ENCODE peak calls at places on chromosomes 11 and 22, in seven cellular contexts. One of them, this sample, is unnamed.

GRCh38 chr11:66316849-66317251 is at the start of gene CD248:
- ATAC-seq in lung: no peak
- ATAC-seq in psoas muscle: no peak
- ATAC-seq in IMR-90: peak; percentile 51
- ATAC-seq in A549: no peak
- ATAC-seq in pancreas: no peak
- ATAC-seq in upper lobe of right lung: no peak
- ATAC-seq in this sample: peak; percentile 28

GRCh38 chr11:61718613-61719302 is 33.7 kb upstream of the MYRF start:
- ATAC-seq in IMR-90: peak; percentile 98
- ATAC-seq in lung: no peak
- ATAC-seq in upper lobe of right lung: peak; percentile 19
- ATAC-seq in psoas muscle: peak; percentile 35
- ATAC-seq in pancreas: no peak
- ATAC-seq in A549: peak; percentile 18
- ATAC-seq in this sample: peak; percentile 83

GRCh38 chr11:121488145-121488544 is 35.4 kb upstream of the SORL1-AS1 start:
- ATAC-seq in IMR-90: no peak
- ATAC-seq in lung: no peak
- ATAC-seq in pancreas: no peak
- ATAC-seq in A549: no peak
- ATAC-seq in upper lobe of right lung: no peak
- ATAC-seq in psoas muscle: peak; percentile 37
- ATAC-seq in this sample: no peak

GRCh38 chr11:78022397-78023396 is at the start of gene KCTD14:
- ATAC-seq in upper lobe of right lung: peak; percentile 93
- ATAC-seq in A549: peak; percentile 82
- ATAC-seq in lung: peak; percentile 58
- ATAC-seq in psoas muscle: no peak
- ATAC-seq in IMR-90: peak; percentile 73
- ATAC-seq in pancreas: peak; percentile 90
- ATAC-seq in this sample: peak; percentile 70

GRCh38 chr11:132312161-132312560 is 941.7 kb downstream of the NTM start:
- ATAC-seq in IMR-90: peak; percentile 30
- ATAC-seq in pancreas: no peak
- ATAC-seq in A549: no peak
- ATAC-seq in lung: no peak
- ATAC-seq in psoas muscle: no peak
- ATAC-seq in upper lobe of right lung: no peak
- ATAC-seq in this sample: no peak

GRCh38 chr11:102476069-102476468 is 23.5 kb upstream of the TMEM123 start:
- ATAC-seq in upper lobe of right lung: no peak
- ATAC-seq in pancreas: no peak
- ATAC-seq in psoas muscle: no peak
- ATAC-seq in A549: no peak
- ATAC-seq in lung: no peak
- ATAC-seq in IMR-90: no peak
- ATAC-seq in this sample: no peak

GRCh38 chr22:40251106-40251505 is 73.4 kb downstream of the TNRC6B start:
- ATAC-seq in pancreas: no peak
- ATAC-seq in psoas muscle: no peak
- ATAC-seq in lung: no peak
- ATAC-seq in IMR-90: no peak
- ATAC-seq in A549: no peak
- ATAC-seq in upper lobe of right lung: no peak
- ATAC-seq in this sample: no peak

GRCh38 chr11:134101292-134101691 is 32.4 kb downstream of the JAM3 start:
- ATAC-seq in A549: no peak
- ATAC-seq in psoas muscle: no peak
- ATAC-seq in IMR-90: peak; percentile 100
- ATAC-seq in lung: no peak
- ATAC-seq in upper lobe of right lung: no peak
- ATAC-seq in pancreas: no peak
- ATAC-seq in this sample: no peak

GRCh38 chr11:68302256-68303054 is 9.9 kb upstream of the LRP5 start:
- ATAC-seq in IMR-90: no peak
- ATAC-seq in upper lobe of right lung: no peak
- ATAC-seq in A549: no peak
- ATAC-seq in lung: no peak
- ATAC-seq in psoas muscle: peak; percentile 79
- ATAC-seq in pancreas: peak; percentile 19
- ATAC-seq in this sample: no peak

GRCh38 chr22:17703811-17704210 is 65.3 kb downstream of the BCL2L13 start:
- ATAC-seq in A549: no peak
- ATAC-seq in psoas muscle: no peak
- ATAC-seq in IMR-90: no peak
- ATAC-seq in upper lobe of right lung: no peak
- ATAC-seq in lung: no peak
- ATAC-seq in pancreas: no peak
- ATAC-seq in this sample: no peak

GRCh38 chr22:17705565-17706450 is 67.3 kb downstream of the BCL2L13 start:
- ATAC-seq in lung: no peak
- ATAC-seq in pancreas: no peak
- ATAC-seq in upper lobe of right lung: no peak
- ATAC-seq in A549: peak; percentile 23
- ATAC-seq in psoas muscle: no peak
- ATAC-seq in IMR-90: peak; percentile 10
- ATAC-seq in this sample: no peak

GRCh38 chr22:17706947-17707346 is 67.3 kb downstream of the BID start:
- ATAC-seq in psoas muscle: no peak
- ATAC-seq in pancreas: no peak
- ATAC-seq in IMR-90: peak; percentile 12
- ATAC-seq in lung: no peak
- ATAC-seq in A549: peak; percentile 26
- ATAC-seq in upper lobe of right lung: no peak
- ATAC-seq in this sample: no peak

GRCh38 chr22:17707526-17707925 is 66.7 kb downstream of the BID start:
- ATAC-seq in A549: no peak
- ATAC-seq in IMR-90: no peak
- ATAC-seq in upper lobe of right lung: no peak
- ATAC-seq in lung: no peak
- ATAC-seq in psoas muscle: no peak
- ATAC-seq in pancreas: no peak
- ATAC-seq in this sample: no peak

GRCh38 chr22:17706451-17706900 is 67.8 kb downstream of the BID start:
- ATAC-seq in A549: peak; percentile 100
- ATAC-seq in IMR-90: peak; percentile 94
- ATAC-seq in upper lobe of right lung: peak; percentile 98
- ATAC-seq in lung: peak; percentile 83
- ATAC-seq in pancreas: peak; percentile 40
- ATAC-seq in psoas muscle: peak; percentile 74
- ATAC-seq in this sample: peak; percentile 97
- H3K4me3 ChIP-seq in A549: peak overlapping the region; percentile 49
- H3K4me3 ChIP-seq in IMR-90: peak overlapping the region; percentile 4
- H3K4me3 ChIP-seq in upper lobe of right lung: peak overlapping the region; percentile 39
- H3K4me3 ChIP-seq in lung: no peak overlapping the region
- H3K4me3 ChIP-seq in pancreas: no peak overlapping the region
- H3K4me3 ChIP-seq in psoas muscle: peak overlapping the region; percentile 22
- H3K4me3 ChIP-seq in this sample: peak overlapping the region; percentile 52

GRCh38 chr11:21446939-21447590 is 745.8 kb upstream of the ANO5 start:
- ATAC-seq in upper lobe of right lung: no peak
- ATAC-seq in A549: no peak
- ATAC-seq in lung: no peak
- ATAC-seq in psoas muscle: no peak
- ATAC-seq in IMR-90: no peak
- ATAC-seq in pancreas: no peak
- ATAC-seq in this sample: no peak
- TF ChIP-seq CTCF in upper lobe of right lung: no peak
- TF ChIP-seq CTCF in A549: no peak
- TF ChIP-seq CTCF in lung: no peak
- TF ChIP-seq CTCF in psoas muscle: no peak
- TF ChIP-seq CTCF in IMR-90: no peak
- TF ChIP-seq CTCF in pancreas: no peak
- TF ChIP-seq CTCF in this sample: no peak

GRCh38 chr11:128689946-128690745 is 3.7 kb upstream of the FLI1 start:
- ATAC-seq in upper lobe of right lung: no peak
- ATAC-seq in pancreas: no peak
- ATAC-seq in lung: no peak
- ATAC-seq in A549: no peak
- ATAC-seq in psoas muscle: no peak
- ATAC-seq in IMR-90: no peak
- ATAC-seq in this sample: no peak

GRCh38 chr11:128690746-128691091 is 3.2 kb upstream of the FLI1 start:
- ATAC-seq in IMR-90: no peak
- ATAC-seq in upper lobe of right lung: peak; percentile 15
- ATAC-seq in pancreas: no peak
- ATAC-seq in psoas muscle: no peak
- ATAC-seq in A549: no peak
- ATAC-seq in lung: no peak
- ATAC-seq in this sample: no peak

GRCh38 chr11:128689586-128689945 is 4.3 kb upstream of the FLI1 start:
- ATAC-seq in A549: no peak
- ATAC-seq in psoas muscle: no peak
- ATAC-seq in upper lobe of right lung: no peak
- ATAC-seq in IMR-90: no peak
- ATAC-seq in lung: no peak
- ATAC-seq in pancreas: no peak
- ATAC-seq in this sample: no peak

GRCh38 chr11:128692750-128693578 is 908 bp upstream of the FLI1 start:
- ATAC-seq in pancreas: no peak
- ATAC-seq in upper lobe of right lung: peak; percentile 7
- ATAC-seq in A549: peak; percentile 74
- ATAC-seq in lung: peak; percentile 13
- ATAC-seq in IMR-90: peak; percentile 48
- ATAC-seq in psoas muscle: peak; percentile 24
- ATAC-seq in this sample: peak; percentile 18

GRCh38 chr11:128691802-128692749 is 1.8 kb upstream of the FLI1 start:
- ATAC-seq in pancreas: no peak
- ATAC-seq in lung: no peak
- ATAC-seq in IMR-90: no peak
- ATAC-seq in psoas muscle: no peak
- ATAC-seq in upper lobe of right lung: no peak
- ATAC-seq in A549: no peak
- ATAC-seq in this sample: no peak
- H3K4me3 ChIP-seq in pancreas: no peak overlapping the region
- H3K4me3 ChIP-seq in lung: no peak overlapping the region
- H3K4me3 ChIP-seq in IMR-90: no peak overlapping the region
- H3K4me3 ChIP-seq in psoas muscle: peak overlapping the region; percentile 74
- H3K4me3 ChIP-seq in upper lobe of right lung: peak overlapping the region; percentile 62
- H3K4me3 ChIP-seq in A549: peak overlapping the region; percentile 49
- H3K4me3 ChIP-seq in this sample: peak overlapping the region; percentile 69

GRCh38 chr22:48823941-48824340 is 1003.7 kb downstream of the BRD1 start:
- ATAC-seq in pancreas: no peak
- ATAC-seq in A549: no peak
- ATAC-seq in IMR-90: no peak
- ATAC-seq in upper lobe of right lung: no peak
- ATAC-seq in lung: no peak
- ATAC-seq in psoas muscle: no peak
- ATAC-seq in this sample: no peak
- TF ChIP-seq CTCF in pancreas: no peak
- TF ChIP-seq CTCF in A549: no peak
- TF ChIP-seq CTCF in IMR-90: no peak
- TF ChIP-seq CTCF in upper lobe of right lung: no peak
- TF ChIP-seq CTCF in lung: no peak
- TF ChIP-seq CTCF in psoas muscle: no peak
- TF ChIP-seq CTCF in this sample: no peak

DNA sequence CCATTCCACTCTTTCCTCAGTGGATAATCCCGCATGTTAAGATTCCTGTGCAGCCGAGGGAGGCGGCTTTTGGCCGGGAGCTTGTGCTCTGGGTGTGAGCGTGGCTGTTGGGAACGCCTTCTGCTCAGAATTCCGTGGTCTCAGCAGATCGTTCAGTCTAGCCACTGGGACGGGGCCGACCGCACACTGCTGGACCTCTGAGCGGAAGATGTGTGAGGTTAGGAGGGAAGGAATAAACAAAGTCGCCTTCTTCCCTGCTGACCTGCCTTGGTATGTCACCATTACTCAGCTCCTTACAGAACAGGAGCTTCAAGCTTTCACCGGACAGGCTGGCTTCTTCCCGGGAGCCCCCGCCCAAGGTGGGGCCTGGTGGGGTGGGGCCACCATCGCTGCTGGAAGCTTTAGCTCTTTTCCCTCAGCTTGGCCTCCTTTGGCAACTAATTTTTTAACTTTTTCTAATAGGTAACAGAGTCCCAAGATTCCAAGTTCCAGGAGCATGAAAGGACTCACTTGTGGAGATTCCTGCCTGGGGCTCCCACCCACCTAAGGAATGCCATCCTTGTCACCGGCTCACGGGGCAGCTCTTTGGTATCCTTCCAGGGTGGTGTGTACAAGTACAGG is 22.5 kb upstream of the SEPTIN5 start:
- ATAC-seq in upper lobe of right lung: peak; percentile 54
- ATAC-seq in IMR-90: peak; percentile 94
- ATAC-seq in lung: no peak
- ATAC-seq in A549: peak; percentile 82
- ATAC-seq in psoas muscle: no peak
- ATAC-seq in pancreas: no peak
- ATAC-seq in this sample: peak; percentile 67
- H3K4me3 ChIP-seq in upper lobe of right lung: no peak overlapping the region
- H3K4me3 ChIP-seq in IMR-90: peak overlapping the region; percentile 1
- H3K4me3 ChIP-seq in lung: no peak overlapping the region
- H3K4me3 ChIP-seq in A549: peak overlapping the region; percentile 26
- H3K4me3 ChIP-seq in psoas muscle: peak overlapping the region; percentile 25
- H3K4me3 ChIP-seq in pancreas: no peak overlapping the region
- H3K4me3 ChIP-seq in this sample: no peak overlapping the region

GRCh38 chr11:103924166-103925013 is 112.0 kb upstream of the DDI1 start:
- ATAC-seq in lung: no peak
- ATAC-seq in IMR-90: no peak
- ATAC-seq in pancreas: no peak
- ATAC-seq in psoas muscle: no peak
- ATAC-seq in upper lobe of right lung: no peak
- ATAC-seq in A549: no peak
- ATAC-seq in this sample: no peak

GRCh38 chr11:103928040-103928555 is 108.3 kb upstream of the DDI1 start:
- ATAC-seq in lung: no peak
- ATAC-seq in upper lobe of right lung: no peak
- ATAC-seq in psoas muscle: no peak
- ATAC-seq in IMR-90: no peak
- ATAC-seq in A549: no peak
- ATAC-seq in pancreas: no peak
- ATAC-seq in this sample: no peak

GRCh38 chr11:103926990-103927389 is 109.5 kb upstream of the DDI1 start:
- ATAC-seq in A549: no peak
- ATAC-seq in upper lobe of right lung: no peak
- ATAC-seq in pancreas: no peak
- ATAC-seq in IMR-90: no peak
- ATAC-seq in lung: no peak
- ATAC-seq in psoas muscle: no peak
- ATAC-seq in this sample: no peak

GRCh38 chr11:103929168-103929903 is 107.1 kb upstream of the DDI1 start:
- ATAC-seq in psoas muscle: no peak
- ATAC-seq in pancreas: no peak
- ATAC-seq in IMR-90: no peak
- ATAC-seq in upper lobe of right lung: no peak
- ATAC-seq in A549: no peak
- ATAC-seq in lung: no peak
- ATAC-seq in this sample: no peak

GRCh38 chr11:103927535-103927934 is 108.9 kb upstream of the DDI1 start:
- ATAC-seq in IMR-90: peak; percentile 64
- ATAC-seq in pancreas: no peak
- ATAC-seq in psoas muscle: no peak
- ATAC-seq in upper lobe of right lung: peak; percentile 68
- ATAC-seq in lung: no peak
- ATAC-seq in A549: peak; percentile 54
- ATAC-seq in this sample: no peak
- TF ChIP-seq CTCF in IMR-90: peak; percentile 62
- TF ChIP-seq CTCF in pancreas: no peak
- TF ChIP-seq CTCF in psoas muscle: no peak
- TF ChIP-seq CTCF in upper lobe of right lung: peak; percentile 33
- TF ChIP-seq CTCF in lung: no peak
- TF ChIP-seq CTCF in A549: peak; percentile 46
- TF ChIP-seq CTCF in this sample: no peak